ENCODE peak calls at places on chromosome 17, in four cellular contexts. D is non-pigmented ciliary epithelial cell; Y is activated naive CD8-positive, alpha-beta T cell treated with anti-CD3 and anti-CD28 coated beads for 36 hours; W is progenitor cell of endocrine pancreas. G is an unnamed sample.
A peak's percentile ranks its signal among the peaks of the same experiment; 100 is the strongest.

GRCh38 chr17:58806046-58806445 is 50.4 kb downstream of the PPM1E start:
- DNase-seq in D (no peak), Y (no peak), W (no peak), G (peak; percentile 5)

GRCh38 chr17:9240659-9241370 is 219.5 kb downstream of the NTN1 start:
- DNase-seq in D (no peak), Y (no peak), W (peak; percentile 39), G (peak; percentile 88)

GRCh38 chr17:60169921-60170817 is 20.4 kb downstream of the CA4 start:
- DNase-seq in D (no peak), Y (no peak), W (no peak), G (peak; percentile 31)

GRCh38 chr17:20071824-20072691 is 62.9 kb downstream of the SPECC1 start:
- DNase-seq in D (no peak), Y (no peak), W (no peak), G (no peak)

GRCh38 chr17:45394001-45394912 is 38.4 kb downstream of the ARHGAP27 start:
- DNase-seq in D (no peak), Y (no peak), W (no peak), G (no peak)

GRCh38 chr17:66985338-66985737 is 20.8 kb downstream of the CACNG4 start:
- DNase-seq in D (no peak), Y (no peak), W (no peak), G (no peak)

GRCh38 chr17:33893192-33893591 is 361.9 kb upstream of the CCL2 start:
- DNase-seq in D (no peak), Y (no peak), W (no peak), G (no peak)

GRCh38 chr17:17140590-17140980 is 65.5 kb downstream of the PLD6 start:
- DNase-seq in D (peak; percentile 35), Y (no peak), W (no peak), G (no peak)

GRCh38 chr17:29590261-29590978 is 972 bp upstream of the GIT1 start:
- DNase-seq in D (no peak), Y (peak; percentile 47), W (no peak), G (no peak)

GRCh38 chr17:77163521-77164280 is 22.9 kb downstream of the SEC14L1 start:
- DNase-seq in D (no peak), Y (no peak), W (no peak), G (no peak)

GRCh38 chr17:45414997-45415881 is 17.4 kb downstream of the ARHGAP27 start:
- DNase-seq in D (no peak), Y (no peak), W (no peak), G (no peak)

GRCh38 chr17:72270530-72270929 is 149.7 kb downstream of the SOX9 start:
- DNase-seq in D (no peak), Y (no peak), W (no peak), G (no peak)

GRCh38 chr17:40516581-40517285 is 15.3 kb upstream of the TNS4 start:
- DNase-seq in D (no peak), Y (peak; percentile 65), W (no peak), G (no peak)

GRCh38 chr17:55567240-55568216 is 56.3 kb upstream of the SMIM36 start:
- DNase-seq in D (no peak), Y (no peak), W (no peak), G (no peak)

GRCh38 chr17:59572301-59572924 is 7.0 kb downstream of the DHX40 start:
- DNase-seq in D (no peak), Y (peak; percentile 16), W (no peak), G (no peak)

GRCh38 chr17:52064791-52065211 is 93.7 kb downstream of the CA10 start:
- DNase-seq in D (no peak), Y (no peak), W (no peak), G (no peak)

GRCh38 chr17:44807817-44808155 is 22.3 kb downstream of the GJC1 start:
- DNase-seq in D (no peak), Y (no peak), W (no peak), G (no peak)

GRCh38 chr17:32519769-32520701 is 33.2 kb downstream of the CDK5R1 start:
- DNase-seq in D (no peak), Y (peak; percentile 64), W (no peak), G (peak; percentile 58)

GRCh38 chr17:29212681-29213121 is 32.5 kb upstream of the MYO18A start:
- DNase-seq in D (no peak), Y (no peak), W (no peak), G (no peak)

GRCh38 chr17:39014795-39015545 is 47.8 kb upstream of the FBXO47 start:
- DNase-seq in D (no peak), Y (no peak), W (no peak), G (no peak)

GRCh38 chr17:66508896-66509843 is 206.8 kb downstream of the PRKCA start:
- DNase-seq in D (no peak), Y (peak; percentile 58), W (no peak), G (peak; percentile 40)

GRCh38 chr17:17902877-17903276 is 66.1 kb upstream of the SREBF1 start:
- DNase-seq in D (no peak), Y (no peak), W (no peak), G (no peak)

GRCh38 chr17:74176546-74177001 is 26.9 kb upstream of the RPL38 start:
- DNase-seq in D (no peak), Y (peak; percentile 37), W (peak; percentile 60), G (peak; percentile 85)

GRCh38 chr17:28871056-28871579 is 16.3 kb downstream of the ERAL1 start:
- DNase-seq in D (no peak), Y (peak; percentile 42), W (no peak), G (no peak)

GRCh38 chr17:32998893-32999240 is 7.2 kb downstream of the SPACA3 start:
- DNase-seq in D (no peak), Y (no peak), W (no peak), G (no peak)

GRCh38 chr17:40518401-40519088 is 17.1 kb upstream of the TNS4 start:
- DNase-seq in D (no peak), Y (no peak), W (no peak), G (peak; percentile 74)

GRCh38 chr17:77774182-77774581 is 184.3 kb upstream of the TNRC6C start:
- DNase-seq in D (no peak), Y (no peak), W (no peak), G (no peak)

GRCh38 chr17:76517638-76518038 is 16.4 kb upstream of the RHBDF2 start:
- DNase-seq in D (no peak), Y (no peak), W (no peak), G (no peak)

GRCh38 chr17:19248923-19249574 is 11.9 kb downstream of the EPN2 start:
- DNase-seq in D (peak; percentile 68), Y (no peak), W (no peak), G (peak; percentile 22)

GRCh38 chr17:79392598-79392997 is 218.3 kb downstream of the RBFOX3 start:
- DNase-seq in D (no peak), Y (no peak), W (no peak), G (no peak)